ENCODE peak calls at places on chromosomes 5 and 9, in ten cellular contexts. D is SK-N-SH; E is stimulated activated CD8-positive, alpha-beta memory T cell treated with anti-CD3 and anti-CD28 coated beads, Interleukin-7, amount 100 ng/mL, for 24 hours; G is amniotic epithelial cell; W is Calu3; H is activated CD4-positive, alpha-beta memory T cell treated with anti-CD3 and anti-CD28 coated beads, Interleukin-2, amount 10 ng/mL, durations not matched to agents 7 days and 5 days; I is T-helper 2 cell; T is RCC 7860; K is pulmonary artery endothelial cell; P is RWPE1. J is an unnamed sample.

GRCh38 chr9:131503626-131504465 is 1.1 kb downstream of the POMT1 start:
- DNase-seq in D (peak), E (peak), G (peak), W (peak), H (peak), I (peak), T (peak), K (no peak), P (peak), J (no peak)

GRCh38 chr5:176183321-176184074 is 54.7 kb upstream of the SIMC1 start:
- DNase-seq in D (no peak), E (no peak), G (no peak), W (no peak), H (no peak), I (no peak), T (no peak), K (no peak), P (no peak), J (no peak)

GRCh38 chr5:139385061-139385889 is 2.2 kb upstream of the SLC23A1 start:
- DNase-seq in D (no peak), E (no peak), G (no peak), W (peak), H (peak), I (no peak), T (no peak), K (no peak), P (no peak), J (no peak)

GRCh38 chr9:81002242-81002641 is 687.1 kb downstream of the TLE1 start:
- DNase-seq in D (no peak), E (no peak), G (peak), W (peak), H (no peak), I (no peak), T (peak), K (no peak), P (no peak), J (no peak)

GRCh38 chr5:125058185-125058826 is 311.9 kb upstream of the ZNF608 start:
- DNase-seq in D (peak), E (no peak), G (peak), W (no peak), H (no peak), I (no peak), T (no peak), K (no peak), P (no peak), J (peak)

GRCh38 chr5:139635606-139636206 is 12.4 kb upstream of the CXXC5 start:
- DNase-seq in D (peak), E (no peak), G (peak), W (peak), H (no peak), I (no peak), T (peak), K (peak), P (peak), J (peak)

GRCh38 chr5:317086-317811 is 4.3 kb upstream of the AHRR start:
- DNase-seq in D (peak), E (peak), G (peak), W (peak), H (peak), I (no peak), T (no peak), K (no peak), P (peak), J (peak)

GRCh38 chr9:4887556-4887955 is 94.8 kb downstream of the RCL1 start:
- DNase-seq in D (no peak), E (no peak), G (no peak), W (no peak), H (no peak), I (no peak), T (peak), K (no peak), P (peak), J (no peak)

GRCh38 chr9:136726631-136727191 is 14.3 kb downstream of the DIPK1B start:
- DNase-seq in D (peak), E (no peak), G (peak), W (no peak), H (peak), I (peak), T (peak), K (no peak), P (no peak), J (no peak)

GRCh38 chr5:152259702-152260101 is 145.4 kb downstream of the NMUR2 start:
- DNase-seq in D (no peak), E (no peak), G (no peak), W (no peak), H (no peak), I (no peak), T (no peak), K (no peak), P (no peak), J (no peak)

GRCh38 chr9:111630182-111631070 is 708 bp upstream of the DNAJC25 start:
- DNase-seq in D (peak), E (no peak), G (no peak), W (no peak), H (peak), I (no peak), T (no peak), K (no peak), P (no peak), J (no peak)

GRCh38 chr5:61290815-61291214 is 41.2 kb upstream of the ZSWIM6 start:
- DNase-seq in D (no peak), E (no peak), G (peak), W (peak), H (no peak), I (no peak), T (no peak), K (peak), P (no peak), J (peak)

GRCh38 chr9:38125889-38126288 is 56.9 kb upstream of the SHB start:
- DNase-seq in D (no peak), E (no peak), G (peak), W (no peak), H (no peak), I (no peak), T (no peak), K (no peak), P (peak), J (no peak)

GRCh38 chr5:133456933-133457402 is 155.4 kb downstream of the FSTL4 start:
- DNase-seq in D (no peak), E (no peak), G (peak), W (no peak), H (no peak), I (no peak), T (no peak), K (no peak), P (no peak), J (no peak)

GRCh38 chr9:15513335-15513734 is 2.6 kb upstream of the PSIP1 start:
- DNase-seq in D (peak), E (no peak), G (peak), W (peak), H (no peak), I (no peak), T (no peak), K (no peak), P (peak), J (no peak)

GRCh38 chr5:54882101-54882500 is 103.3 kb downstream of the ESM1 start:
- DNase-seq in D (no peak), E (no peak), G (no peak), W (no peak), H (no peak), I (no peak), T (peak), K (no peak), P (peak), J (no peak)

GRCh38 chr9:92645041-92645440 is 24.9 kb downstream of the IPPK start:
- DNase-seq in D (no peak), E (no peak), G (no peak), W (no peak), H (no peak), I (no peak), T (no peak), K (no peak), P (no peak), J (no peak)

GRCh38 chr9:99437145-99437544 is 215.1 kb downstream of the SEC61B start:
- DNase-seq in D (no peak), E (no peak), G (no peak), W (no peak), H (no peak), I (no peak), T (no peak), K (no peak), P (no peak), J (no peak)

GRCh38 chr9:75333624-75334023 is 245.3 kb downstream of the OSTF1 start:
- DNase-seq in D (no peak), E (no peak), G (no peak), W (no peak), H (no peak), I (no peak), T (no peak), K (no peak), P (no peak), J (no peak)

GRCh38 chr5:154373729-154374179 is 72.0 kb upstream of the SAP30L start:
- DNase-seq in D (no peak), E (no peak), G (peak), W (no peak), H (no peak), I (no peak), T (no peak), K (no peak), P (no peak), J (no peak)

GRCh38 chr9:127608104-127608966 is 3.7 kb upstream of the STXBP1 start:
- DNase-seq in D (peak), E (no peak), G (peak), W (peak), H (peak), I (peak), T (no peak), K (no peak), P (peak), J (peak)

GRCh38 chr5:116388564-116389258 is 185.9 kb downstream of the SEMA6A start:
- DNase-seq in D (no peak), E (no peak), G (no peak), W (no peak), H (no peak), I (no peak), T (no peak), K (no peak), P (no peak), J (peak)

GRCh38 chr5:2143646-2144386 is 261.1 kb upstream of the IRX4 start:
- DNase-seq in D (no peak), E (no peak), G (no peak), W (no peak), H (no peak), I (no peak), T (no peak), K (no peak), P (no peak), J (no peak)

GRCh38 chr5:172110921-172111873 is 76.8 kb downstream of the STK10 start:
- DNase-seq in D (peak), E (peak), G (peak), W (peak), H (peak), I (peak), T (peak), K (no peak), P (peak), J (peak)

GRCh38 chr5:103461223-103461622 is 101.4 kb downstream of the NUDT12 start:
- DNase-seq in D (no peak), E (no peak), G (peak), W (no peak), H (no peak), I (no peak), T (peak), K (no peak), P (no peak), J (no peak)

GRCh38 chr5:146359836-146360235 is 21.2 kb downstream of the POU4F3 start:
- DNase-seq in D (no peak), E (no peak), G (peak), W (no peak), H (no peak), I (no peak), T (no peak), K (no peak), P (no peak), J (no peak)

GRCh38 chr9:135144581-135145108 is 57.2 kb downstream of the OLFM1 start:
- DNase-seq in D (no peak), E (no peak), G (no peak), W (peak), H (no peak), I (no peak), T (no peak), K (no peak), P (no peak), J (peak)

GRCh38 chr5:153267506-153267905 is 223.0 kb upstream of the GRIA1 start:
- DNase-seq in D (no peak), E (no peak), G (peak), W (no peak), H (no peak), I (no peak), T (no peak), K (no peak), P (peak), J (no peak)

GRCh38 chr9:135924628-135925338 is 17.4 kb upstream of the CAMSAP1 start:
- DNase-seq in D (no peak), E (no peak), G (no peak), W (no peak), H (no peak), I (no peak), T (no peak), K (no peak), P (no peak), J (no peak)

GRCh38 chr9:129567842-129568559 is 52.9 kb downstream of the C9orf50 start:
- DNase-seq in D (no peak), E (no peak), G (peak), W (peak), H (no peak), I (no peak), T (peak), K (no peak), P (no peak), J (no peak)

GRCh38 chr9:89278997-89279739 is 31.8 kb upstream of the CKS2 start:
- DNase-seq in D (peak), E (no peak), G (peak), W (peak), H (no peak), I (no peak), T (peak), K (no peak), P (peak), J (peak)